ENCODE peak calls at places on chromosomes 7 and 10, in four cellular contexts. One of them, this sample, is unnamed.
A peak's percentile ranks its signal among the peaks of the same experiment; 100 is the strongest.

GRCh38 chr7:7972128-7972527 is 3.5 kb downstream of the GLCCI1 start:
- DNase-seq in neuronal stem cell: no peak
- DNase-seq in MM.1S: peak; percentile 14
- DNase-seq in substantia nigra: no peak
- DNase-seq in this sample: peak; percentile 40

GRCh38 chr7:130902755-130903357 is 168.8 kb upstream of the KLF14 start:
- DNase-seq in substantia nigra: no peak
- DNase-seq in neuronal stem cell: no peak
- DNase-seq in MM.1S: no peak
- DNase-seq in this sample: no peak

GRCh38 chr10:129501652-129502436 is 34.8 kb downstream of the MGMT start:
- DNase-seq in neuronal stem cell: no peak
- DNase-seq in MM.1S: no peak
- DNase-seq in substantia nigra: no peak
- DNase-seq in this sample: no peak

GRCh38 chr7:158596745-158597144 is 9.1 kb upstream of the PTPRN2 start:
- DNase-seq in substantia nigra: no peak
- DNase-seq in neuronal stem cell: no peak
- DNase-seq in MM.1S: no peak
- DNase-seq in this sample: no peak

GRCh38 chr10:5447611-5448071 is 35.3 kb downstream of the NET1 start:
- DNase-seq in neuronal stem cell: no peak
- DNase-seq in substantia nigra: no peak
- DNase-seq in MM.1S: peak; percentile 85
- DNase-seq in this sample: no peak

GRCh38 chr10:97788552-97789442 is 17.0 kb upstream of the SFRP5 start:
- DNase-seq in MM.1S: no peak
- DNase-seq in neuronal stem cell: no peak
- DNase-seq in substantia nigra: no peak
- DNase-seq in this sample: no peak

GRCh38 chr7:156607332-156608175 is 33.0 kb upstream of the RNF32 start:
- DNase-seq in MM.1S: no peak
- DNase-seq in substantia nigra: no peak
- DNase-seq in neuronal stem cell: no peak
- DNase-seq in this sample: no peak

GRCh38 chr10:27618036-27618615 is 114.0 kb downstream of the RAB18 start:
- DNase-seq in neuronal stem cell: no peak
- DNase-seq in MM.1S: no peak
- DNase-seq in substantia nigra: no peak
- DNase-seq in this sample: no peak

GRCh38 chr10:114096864-114097263 is 53.2 kb downstream of the ADRB1 start:
- DNase-seq in neuronal stem cell: no peak
- DNase-seq in MM.1S: no peak
- DNase-seq in substantia nigra: no peak
- DNase-seq in this sample: no peak

GRCh38 chr10:114100848-114101741 is 57.4 kb downstream of the ADRB1 start:
- DNase-seq in substantia nigra: no peak
- DNase-seq in MM.1S: no peak
- DNase-seq in neuronal stem cell: no peak
- DNase-seq in this sample: no peak

GRCh38 chr10:114094795-114095194 is 51.1 kb downstream of the ADRB1 start:
- DNase-seq in neuronal stem cell: no peak
- DNase-seq in MM.1S: no peak
- DNase-seq in substantia nigra: no peak
- DNase-seq in this sample: no peak

GRCh38 chr10:114095676-114096331 is 52.1 kb downstream of the ADRB1 start:
- DNase-seq in MM.1S: peak; percentile 90
- DNase-seq in substantia nigra: no peak
- DNase-seq in neuronal stem cell: no peak
- DNase-seq in this sample: no peak
- H3K27ac ChIP-seq in MM.1S: peak overlapping the region; percentile 53
- H3K27ac ChIP-seq in substantia nigra: no peak overlapping the region
- H3K27ac ChIP-seq in neuronal stem cell: no peak overlapping the region
- H3K27ac ChIP-seq in this sample: no peak overlapping the region

DNA sequence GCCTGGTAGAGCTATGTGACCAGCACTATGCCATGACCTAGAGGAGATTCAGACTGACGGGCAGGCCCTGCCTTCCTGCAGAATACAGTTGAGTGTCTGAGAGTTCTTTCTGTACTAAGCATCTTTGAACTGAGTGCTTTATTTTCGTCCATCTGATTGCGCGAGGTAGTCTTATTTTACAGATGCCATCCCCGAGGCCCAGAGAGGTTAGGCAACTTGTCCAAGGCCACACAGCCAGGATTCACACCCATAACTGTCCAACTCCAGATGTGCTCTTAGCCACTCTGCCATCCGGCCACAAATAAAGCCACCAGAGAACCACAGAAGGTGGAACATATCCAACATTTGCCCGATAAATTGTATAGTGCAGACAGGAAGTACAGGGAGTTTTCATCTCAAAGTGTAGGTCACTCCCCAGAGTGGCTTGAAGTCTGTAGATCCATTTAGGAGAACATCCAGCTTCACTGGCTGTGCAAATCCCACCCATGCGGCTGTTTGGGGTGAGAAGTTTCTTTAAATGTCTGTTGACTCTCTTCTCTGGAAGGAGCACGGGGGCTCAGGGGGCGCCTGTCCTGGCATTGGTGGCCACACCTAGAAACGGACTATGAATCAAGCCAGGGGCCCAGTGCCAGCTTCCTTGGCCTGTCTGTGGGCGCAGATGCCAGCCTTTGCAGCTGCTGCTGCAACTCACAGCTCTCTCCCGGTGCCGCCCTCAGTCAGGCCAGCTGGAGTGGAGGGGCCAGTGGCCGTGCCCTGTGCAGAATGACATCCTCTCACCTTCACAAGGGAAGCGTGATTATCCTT is 11.1 kb downstream of the CHST3 start:
- DNase-seq in MM.1S: no peak
- DNase-seq in substantia nigra: peak; percentile 83
- DNase-seq in neuronal stem cell: no peak
- DNase-seq in this sample: peak; percentile 70
- H3K27ac ChIP-seq in MM.1S: no peak overlapping the region
- H3K27ac ChIP-seq in substantia nigra: peak overlapping the region; percentile 97
- H3K27ac ChIP-seq in neuronal stem cell: peak overlapping the region; percentile 42
- H3K27ac ChIP-seq in this sample: peak overlapping the region; percentile 96

GRCh38 chr10:75695994-75696393 is 264.6 kb downstream of the LRMDA start:
- DNase-seq in substantia nigra: no peak
- DNase-seq in neuronal stem cell: no peak
- DNase-seq in MM.1S: no peak
- DNase-seq in this sample: no peak
- H3K27ac ChIP-seq in substantia nigra: no peak overlapping the region
- H3K27ac ChIP-seq in neuronal stem cell: no peak overlapping the region
- H3K27ac ChIP-seq in MM.1S: no peak overlapping the region
- H3K27ac ChIP-seq in this sample: no peak overlapping the region

DNA sequence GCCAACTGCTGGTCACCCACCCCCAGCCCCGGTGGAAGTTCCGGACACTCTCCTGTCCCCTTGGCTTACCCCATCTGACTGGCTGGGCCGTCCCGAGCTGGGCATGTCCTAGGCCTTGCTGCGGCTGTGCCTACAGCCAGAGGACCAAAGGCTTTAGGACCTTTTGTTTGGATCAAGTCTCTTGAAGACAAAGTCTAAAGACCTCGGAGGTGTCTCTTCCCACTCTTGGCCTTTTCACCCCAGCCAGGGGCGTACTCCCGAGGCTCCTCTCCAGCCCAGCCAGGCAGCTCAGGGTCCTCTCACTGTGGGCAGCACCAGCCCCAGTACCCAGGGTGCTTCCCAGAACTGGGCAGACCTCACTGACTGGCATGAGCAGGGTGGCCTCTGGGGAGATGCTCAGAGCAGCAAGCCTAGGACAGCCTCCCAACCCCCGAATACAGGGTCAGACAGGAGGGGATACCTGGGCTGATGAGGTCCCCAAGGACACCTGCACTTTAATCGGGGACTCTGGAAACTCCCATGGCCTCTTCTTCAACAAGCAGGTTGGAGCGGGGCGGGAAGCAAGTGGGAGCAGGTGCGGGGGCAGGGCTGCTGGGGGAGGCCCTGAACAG is 2.7 kb upstream of the PWWP2B start:
- DNase-seq in substantia nigra: no peak
- DNase-seq in MM.1S: no peak
- DNase-seq in neuronal stem cell: no peak
- DNase-seq in this sample: no peak
- H3K27ac ChIP-seq in substantia nigra: no peak overlapping the region
- H3K27ac ChIP-seq in MM.1S: no peak overlapping the region
- H3K27ac ChIP-seq in neuronal stem cell: no peak overlapping the region
- H3K27ac ChIP-seq in this sample: no peak overlapping the region

GRCh38 chr7:22726849-22727792 is at the start of gene IL6:
- DNase-seq in neuronal stem cell: no peak
- DNase-seq in substantia nigra: peak; percentile 30
- DNase-seq in MM.1S: no peak
- DNase-seq in this sample: peak; percentile 14
- H3K27ac ChIP-seq in neuronal stem cell: no peak within 1 kb of the TSS
- H3K27ac ChIP-seq in substantia nigra: no peak within 1 kb of the TSS
- H3K27ac ChIP-seq in MM.1S: no peak within 1 kb of the TSS
- H3K27ac ChIP-seq in this sample: no peak within 1 kb of the TSS

DNA sequence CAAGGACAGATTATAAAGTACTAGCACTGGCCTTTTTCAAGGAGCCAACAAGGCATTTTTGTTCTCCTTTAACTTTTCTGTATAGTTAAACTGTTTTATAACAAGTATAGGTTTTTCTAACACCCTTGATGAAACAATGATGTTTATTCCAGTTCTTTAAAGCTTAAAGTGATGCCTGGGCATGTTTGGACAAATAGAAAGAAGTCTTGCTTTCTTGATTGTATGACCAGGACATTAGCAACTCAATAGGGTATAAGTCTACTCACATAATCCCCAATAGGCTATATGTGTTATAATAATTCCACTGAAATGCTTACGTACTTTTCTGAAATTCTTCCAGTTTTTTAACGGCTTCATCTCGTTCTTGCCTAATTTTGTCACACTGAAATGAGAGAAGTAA is 36.7 kb downstream of the SHTN1 start:
- DNase-seq in MM.1S: no peak
- DNase-seq in substantia nigra: no peak
- DNase-seq in neuronal stem cell: no peak
- DNase-seq in this sample: no peak
- H3K27ac ChIP-seq in MM.1S: no peak overlapping the region
- H3K27ac ChIP-seq in substantia nigra: peak overlapping the region; percentile 67
- H3K27ac ChIP-seq in neuronal stem cell: no peak overlapping the region
- H3K27ac ChIP-seq in this sample: no peak overlapping the region